ENCODE peak calls at places on chromosomes 7 and 10, in ten cellular contexts. One of them, this sample, is unnamed.

GRCh38 chr10:32210306-32211045 is 136.5 kb downstream of the EPC1 start:
- DNase-seq in endodermal cell: peak
- DNase-seq in chondrocyte: no peak
- DNase-seq in AML-193: peak
- DNase-seq in cardiac muscle cell: peak
- DNase-seq in T1000: no peak
- DNase-seq in bronchial epithelial cell: peak
- DNase-seq in ELR: peak
- DNase-seq in GM23248: peak
- DNase-seq in astrocyte of the hippocampus: peak
- DNase-seq in this sample: no peak

GRCh38 chr7:152528612-152529011 is 92.8 kb upstream of the KMT2C start:
- DNase-seq in endodermal cell: no peak
- DNase-seq in T1000: no peak
- DNase-seq in astrocyte of the hippocampus: no peak
- DNase-seq in GM23248: no peak
- DNase-seq in ELR: no peak
- DNase-seq in bronchial epithelial cell: no peak
- DNase-seq in chondrocyte: no peak
- DNase-seq in cardiac muscle cell: peak
- DNase-seq in AML-193: no peak
- DNase-seq in this sample: no peak

GRCh38 chr7:151249034-151249731 is 689 bp upstream of the SMARCD3 start:
- DNase-seq in AML-193: no peak
- DNase-seq in T1000: peak
- DNase-seq in ELR: peak
- DNase-seq in GM23248: peak
- DNase-seq in cardiac muscle cell: peak
- DNase-seq in chondrocyte: no peak
- DNase-seq in astrocyte of the hippocampus: no peak
- DNase-seq in bronchial epithelial cell: peak
- DNase-seq in endodermal cell: no peak
- DNase-seq in this sample: no peak

GRCh38 chr7:80732635-80733034 is 94.2 kb downstream of the CD36 start:
- DNase-seq in GM23248: peak
- DNase-seq in chondrocyte: no peak
- DNase-seq in bronchial epithelial cell: no peak
- DNase-seq in astrocyte of the hippocampus: no peak
- DNase-seq in AML-193: no peak
- DNase-seq in cardiac muscle cell: no peak
- DNase-seq in T1000: no peak
- DNase-seq in ELR: peak
- DNase-seq in endodermal cell: peak
- DNase-seq in this sample: no peak

GRCh38 chr7:143979359-143979758 is 20.8 kb upstream of the OR6B1 start:
- DNase-seq in cardiac muscle cell: no peak
- DNase-seq in ELR: peak
- DNase-seq in astrocyte of the hippocampus: peak
- DNase-seq in chondrocyte: no peak
- DNase-seq in bronchial epithelial cell: peak
- DNase-seq in T1000: no peak
- DNase-seq in GM23248: peak
- DNase-seq in endodermal cell: no peak
- DNase-seq in AML-193: no peak
- DNase-seq in this sample: peak

GRCh38 chr10:129771576-129772471 is 192.2 kb downstream of the EBF3 start:
- DNase-seq in bronchial epithelial cell: no peak
- DNase-seq in cardiac muscle cell: no peak
- DNase-seq in astrocyte of the hippocampus: no peak
- DNase-seq in endodermal cell: peak
- DNase-seq in T1000: no peak
- DNase-seq in ELR: no peak
- DNase-seq in chondrocyte: no peak
- DNase-seq in AML-193: no peak
- DNase-seq in GM23248: no peak
- DNase-seq in this sample: no peak

GRCh38 chr7:30845426-30846135 is 66.1 kb upstream of the AQP1 start:
- DNase-seq in AML-193: no peak
- DNase-seq in T1000: no peak
- DNase-seq in cardiac muscle cell: no peak
- DNase-seq in bronchial epithelial cell: peak
- DNase-seq in astrocyte of the hippocampus: peak
- DNase-seq in ELR: peak
- DNase-seq in GM23248: peak
- DNase-seq in chondrocyte: no peak
- DNase-seq in endodermal cell: no peak
- DNase-seq in this sample: no peak

GRCh38 chr10:120562956-120563355 is 105.9 kb downstream of the PLPP4 start:
- DNase-seq in AML-193: no peak
- DNase-seq in bronchial epithelial cell: no peak
- DNase-seq in astrocyte of the hippocampus: no peak
- DNase-seq in cardiac muscle cell: no peak
- DNase-seq in endodermal cell: no peak
- DNase-seq in ELR: no peak
- DNase-seq in GM23248: no peak
- DNase-seq in T1000: no peak
- DNase-seq in chondrocyte: no peak
- DNase-seq in this sample: no peak

GRCh38 chr7:34153680-34154270 is 248.4 kb downstream of the BMPER start:
- DNase-seq in ELR: no peak
- DNase-seq in bronchial epithelial cell: peak
- DNase-seq in T1000: no peak
- DNase-seq in GM23248: peak
- DNase-seq in astrocyte of the hippocampus: no peak
- DNase-seq in chondrocyte: no peak
- DNase-seq in endodermal cell: no peak
- DNase-seq in AML-193: no peak
- DNase-seq in cardiac muscle cell: no peak
- DNase-seq in this sample: no peak

GRCh38 chr10:102702742-102703141 is 11.5 kb downstream of the ARL3 start:
- DNase-seq in cardiac muscle cell: no peak
- DNase-seq in GM23248: no peak
- DNase-seq in endodermal cell: no peak
- DNase-seq in ELR: no peak
- DNase-seq in astrocyte of the hippocampus: no peak
- DNase-seq in bronchial epithelial cell: no peak
- DNase-seq in AML-193: no peak
- DNase-seq in chondrocyte: no peak
- DNase-seq in T1000: no peak
- DNase-seq in this sample: no peak

GRCh38 chr10:34670101-34670500 is 145.0 kb downstream of the PARD3 start:
- DNase-seq in cardiac muscle cell: no peak
- DNase-seq in chondrocyte: no peak
- DNase-seq in astrocyte of the hippocampus: no peak
- DNase-seq in endodermal cell: no peak
- DNase-seq in bronchial epithelial cell: no peak
- DNase-seq in T1000: no peak
- DNase-seq in GM23248: no peak
- DNase-seq in ELR: no peak
- DNase-seq in AML-193: no peak
- DNase-seq in this sample: no peak

GRCh38 chr7:18762189-18762588 is 266.6 kb downstream of the HDAC9 start:
- DNase-seq in chondrocyte: no peak
- DNase-seq in AML-193: no peak
- DNase-seq in GM23248: peak
- DNase-seq in T1000: no peak
- DNase-seq in cardiac muscle cell: peak
- DNase-seq in bronchial epithelial cell: no peak
- DNase-seq in endodermal cell: no peak
- DNase-seq in astrocyte of the hippocampus: peak
- DNase-seq in ELR: peak
- DNase-seq in this sample: peak

GRCh38 chr10:34526186-34526585 is 288.9 kb downstream of the PARD3 start:
- DNase-seq in bronchial epithelial cell: no peak
- DNase-seq in T1000: no peak
- DNase-seq in chondrocyte: no peak
- DNase-seq in astrocyte of the hippocampus: peak
- DNase-seq in cardiac muscle cell: no peak
- DNase-seq in AML-193: no peak
- DNase-seq in ELR: peak
- DNase-seq in endodermal cell: no peak
- DNase-seq in GM23248: peak
- DNase-seq in this sample: peak

GRCh38 chr10:43197834-43198681 is 59.8 kb downstream of the CSGALNACT2 start:
- DNase-seq in GM23248: peak
- DNase-seq in AML-193: peak
- DNase-seq in astrocyte of the hippocampus: no peak
- DNase-seq in chondrocyte: peak
- DNase-seq in T1000: no peak
- DNase-seq in ELR: peak
- DNase-seq in bronchial epithelial cell: no peak
- DNase-seq in endodermal cell: peak
- DNase-seq in cardiac muscle cell: no peak
- DNase-seq in this sample: no peak

GRCh38 chr10:132536964-132537712 is 449 bp upstream of the INPP5A start:
- DNase-seq in AML-193: peak
- DNase-seq in GM23248: peak
- DNase-seq in chondrocyte: peak
- DNase-seq in T1000: peak
- DNase-seq in bronchial epithelial cell: peak
- DNase-seq in ELR: peak
- DNase-seq in astrocyte of the hippocampus: peak
- DNase-seq in cardiac muscle cell: peak
- DNase-seq in endodermal cell: peak
- DNase-seq in this sample: peak

GRCh38 chr7:151902306-151902705 is 25.4 kb upstream of the PRKAG2 start:
- DNase-seq in chondrocyte: no peak
- DNase-seq in GM23248: no peak
- DNase-seq in bronchial epithelial cell: no peak
- DNase-seq in cardiac muscle cell: no peak
- DNase-seq in T1000: no peak
- DNase-seq in AML-193: no peak
- DNase-seq in ELR: no peak
- DNase-seq in astrocyte of the hippocampus: no peak
- DNase-seq in endodermal cell: no peak
- DNase-seq in this sample: no peak

GRCh38 chr7:1531979-1532455 is 1.5 kb downstream of the MAFK start:
- DNase-seq in T1000: no peak
- DNase-seq in bronchial epithelial cell: peak
- DNase-seq in chondrocyte: no peak
- DNase-seq in endodermal cell: no peak
- DNase-seq in cardiac muscle cell: no peak
- DNase-seq in GM23248: no peak
- DNase-seq in AML-193: no peak
- DNase-seq in astrocyte of the hippocampus: no peak
- DNase-seq in ELR: no peak
- DNase-seq in this sample: no peak

GRCh38 chr7:17255930-17256329 is 42.5 kb upstream of the AHR start:
- DNase-seq in GM23248: no peak
- DNase-seq in chondrocyte: no peak
- DNase-seq in T1000: no peak
- DNase-seq in bronchial epithelial cell: peak
- DNase-seq in endodermal cell: no peak
- DNase-seq in ELR: no peak
- DNase-seq in AML-193: peak
- DNase-seq in astrocyte of the hippocampus: no peak
- DNase-seq in cardiac muscle cell: no peak
- DNase-seq in this sample: no peak

GRCh38 chr10:106111241-106111640 is 1053.3 kb downstream of the SORCS1 start:
- DNase-seq in cardiac muscle cell: no peak
- DNase-seq in chondrocyte: no peak
- DNase-seq in AML-193: no peak
- DNase-seq in astrocyte of the hippocampus: peak
- DNase-seq in GM23248: peak
- DNase-seq in ELR: peak
- DNase-seq in T1000: no peak
- DNase-seq in bronchial epithelial cell: peak
- DNase-seq in endodermal cell: no peak
- DNase-seq in this sample: no peak

GRCh38 chr10:117139581-117140524 is 1.8 kb upstream of the VAX1 start:
- DNase-seq in astrocyte of the hippocampus: no peak
- DNase-seq in GM23248: no peak
- DNase-seq in cardiac muscle cell: no peak
- DNase-seq in T1000: no peak
- DNase-seq in bronchial epithelial cell: no peak
- DNase-seq in AML-193: no peak
- DNase-seq in chondrocyte: no peak
- DNase-seq in ELR: no peak
- DNase-seq in endodermal cell: peak
- DNase-seq in this sample: no peak

GRCh38 chr10:91162495-91163268 is 57.8 kb upstream of the PCGF5 start:
- DNase-seq in GM23248: peak
- DNase-seq in AML-193: peak
- DNase-seq in endodermal cell: peak
- DNase-seq in chondrocyte: no peak
- DNase-seq in ELR: peak
- DNase-seq in astrocyte of the hippocampus: peak
- DNase-seq in cardiac muscle cell: peak
- DNase-seq in bronchial epithelial cell: peak
- DNase-seq in T1000: peak
- DNase-seq in this sample: no peak

GRCh38 chr10:35492387-35493195 is 112.5 kb upstream of the GJD4 start:
- DNase-seq in endodermal cell: no peak
- DNase-seq in bronchial epithelial cell: peak
- DNase-seq in GM23248: no peak
- DNase-seq in cardiac muscle cell: no peak
- DNase-seq in astrocyte of the hippocampus: no peak
- DNase-seq in ELR: no peak
- DNase-seq in T1000: no peak
- DNase-seq in AML-193: no peak
- DNase-seq in chondrocyte: no peak
- DNase-seq in this sample: no peak

GRCh38 chr7:101112233-101112632 is 14.7 kb upstream of the SERPINE1 start:
- DNase-seq in endodermal cell: no peak
- DNase-seq in AML-193: no peak
- DNase-seq in chondrocyte: peak
- DNase-seq in GM23248: no peak
- DNase-seq in astrocyte of the hippocampus: peak
- DNase-seq in bronchial epithelial cell: no peak
- DNase-seq in T1000: no peak
- DNase-seq in ELR: peak
- DNase-seq in cardiac muscle cell: no peak
- DNase-seq in this sample: no peak

GRCh38 chr7:72187179-72187578 is 225.0 kb downstream of the CALN1 start:
- DNase-seq in cardiac muscle cell: no peak
- DNase-seq in AML-193: no peak
- DNase-seq in bronchial epithelial cell: no peak
- DNase-seq in endodermal cell: peak
- DNase-seq in chondrocyte: no peak
- DNase-seq in ELR: no peak
- DNase-seq in GM23248: no peak
- DNase-seq in T1000: no peak
- DNase-seq in astrocyte of the hippocampus: no peak
- DNase-seq in this sample: no peak

GRCh38 chr10:89297356-89297755 is 4.5 kb upstream of the IFIT2 start:
- DNase-seq in bronchial epithelial cell: no peak
- DNase-seq in GM23248: no peak
- DNase-seq in T1000: no peak
- DNase-seq in chondrocyte: no peak
- DNase-seq in cardiac muscle cell: no peak
- DNase-seq in AML-193: no peak
- DNase-seq in astrocyte of the hippocampus: no peak
- DNase-seq in endodermal cell: no peak
- DNase-seq in ELR: no peak
- DNase-seq in this sample: no peak

GRCh38 chr10:63058236-63058635 is 74.9 kb upstream of the NRBF2 start:
- DNase-seq in astrocyte of the hippocampus: no peak
- DNase-seq in chondrocyte: no peak
- DNase-seq in T1000: no peak
- DNase-seq in GM23248: no peak
- DNase-seq in endodermal cell: no peak
- DNase-seq in cardiac muscle cell: no peak
- DNase-seq in AML-193: no peak
- DNase-seq in bronchial epithelial cell: no peak
- DNase-seq in ELR: peak
- DNase-seq in this sample: no peak

GRCh38 chr10:24920907-24921881 is 31.2 kb downstream of the PRTFDC1 start:
- DNase-seq in AML-193: peak
- DNase-seq in cardiac muscle cell: no peak
- DNase-seq in bronchial epithelial cell: peak
- DNase-seq in chondrocyte: no peak
- DNase-seq in ELR: peak
- DNase-seq in T1000: peak
- DNase-seq in GM23248: peak
- DNase-seq in astrocyte of the hippocampus: peak
- DNase-seq in endodermal cell: peak
- DNase-seq in this sample: no peak

GRCh38 chr10:87623191-87623590 is 36.5 kb upstream of the PAPSS2 start:
- DNase-seq in bronchial epithelial cell: no peak
- DNase-seq in GM23248: no peak
- DNase-seq in ELR: no peak
- DNase-seq in cardiac muscle cell: no peak
- DNase-seq in endodermal cell: no peak
- DNase-seq in T1000: no peak
- DNase-seq in AML-193: no peak
- DNase-seq in chondrocyte: no peak
- DNase-seq in astrocyte of the hippocampus: no peak
- DNase-seq in this sample: no peak